ENCODE peak calls at places on chromosome 14, in ten cellular contexts. B is GM12878, V is mammary epithelial cell, R is PC-9, A is K562, D is H1, J is GM23248, P is hepatocyte, I is osteoblast, M is endothelial cell of umbilical vein. L is an unnamed sample.

GRCh38 chr14:58919262-58919661 is 269.2 kb upstream of the DAAM1 start:
- DNase-seq in B (peak; percentile 26), D (no peak), P (no peak), R (no peak), A (no peak), V (no peak), J (peak; percentile 42), I (no peak), M (no peak), L (no peak)

GRCh38 chr14:39812532-39813320 is 380.5 kb upstream of the FBXO33 start:
- DNase-seq in A (no peak), I (peak; percentile 39), M (no peak), J (no peak), B (no peak), R (no peak), P (no peak), D (no peak), V (no peak), L (no peak)

GRCh38 chr14:89013098-89013504 is 188.7 kb downstream of the TTC8 start:
- DNase-seq in J (peak; percentile 43), V (no peak), I (no peak), M (peak; percentile 6), P (peak; percentile 70), A (peak; percentile 50), B (no peak), R (no peak), D (peak; percentile 69), L (peak; percentile 44)

GRCh38 chr14:74526854-74527585 is 33.5 kb downstream of the ISCA2 start:
- DNase-seq in P (no peak), M (no peak), A (no peak), R (no peak), I (peak; percentile 69), D (no peak), J (no peak), V (no peak), B (no peak), L (no peak)

GRCh38 chr14:39181693-39182047 is 6.6 kb downstream of the PNN start:
- DNase-seq in A (no peak), R (no peak), P (no peak), B (no peak), V (no peak), M (no peak), J (no peak), I (no peak), D (no peak), L (no peak)

GRCh38 chr14:106506901-106507305 is 980.5 kb downstream of the TMEM121 start:
- DNase-seq in P (no peak), A (no peak), R (no peak), V (no peak), M (no peak), J (no peak), D (no peak), B (no peak), I (no peak), L (no peak)

GRCh38 chr14:22761734-22762133 is 4.8 kb upstream of the OXA1L start:
- DNase-seq in D (no peak), P (no peak), J (no peak), A (no peak), V (no peak), B (no peak), R (no peak), I (no peak), M (no peak), L (no peak)

GRCh38 chr14:99327050-99327449 is 55.1 kb upstream of the BCL11B start:
- DNase-seq in J (no peak), B (no peak), I (no peak), M (no peak), P (no peak), R (no peak), D (peak; percentile 39), A (no peak), V (no peak), L (no peak)

GRCh38 chr14:75979071-75979571 is 2.7 kb downstream of the TGFB3 start:
- DNase-seq in J (peak; percentile 66), D (peak; percentile 74), V (no peak), P (peak; percentile 62), B (no peak), A (peak; percentile 23), M (no peak), R (no peak), I (peak; percentile 90), L (peak; percentile 57)

GRCh38 chr14:105470812-105471771 is 3.5 kb upstream of the CRIP2 start:
- DNase-seq in A (no peak), R (no peak), M (no peak), P (no peak), B (no peak), I (peak; percentile 93), J (no peak), D (peak; percentile 76), V (no peak), L (no peak)

GRCh38 chr14:67059576-67059975 is 129.7 kb upstream of the GARIN2 start:
- DNase-seq in V (no peak), A (no peak), I (peak; percentile 18), B (no peak), R (no peak), D (no peak), P (no peak), J (no peak), M (no peak), L (no peak)

GRCh38 chr14:86464386-86464785 is 934.4 kb downstream of the FLRT2 start:
- DNase-seq in B (no peak), M (no peak), R (no peak), J (peak; percentile 0), A (no peak), V (no peak), I (no peak), P (no peak), D (no peak), L (no peak)

GRCh38 chr14:36579001-36579555 is 3.3 kb downstream of the NKX2-8 start:
- DNase-seq in I (peak; percentile 71), B (no peak), P (no peak), D (no peak), J (no peak), R (no peak), M (no peak), V (no peak), A (no peak), L (no peak)

GRCh38 chr14:91924871-91925726 is 22.4 kb downstream of the FBLN5 start:
- DNase-seq in B (no peak), I (no peak), A (no peak), M (no peak), R (no peak), J (no peak), P (no peak), D (peak; percentile 48), V (peak; percentile 33), L (peak; percentile 52)

GRCh38 chr14:46215801-46216200 is 435.8 kb downstream of the RPL10L start:
- DNase-seq in M (no peak), B (no peak), I (no peak), R (no peak), J (no peak), P (no peak), A (no peak), D (no peak), V (no peak), L (no peak)

GRCh38 chr14:81511110-81511900 is 22.3 kb downstream of the SEL1L start:
- DNase-seq in A (no peak), P (no peak), B (no peak), M (no peak), D (no peak), J (no peak), R (no peak), I (no peak), V (no peak), L (no peak)
- H3K4me3 ChIP-seq in A (no peak overlapping the region), P (no peak overlapping the region), B (no peak overlapping the region), M (no peak overlapping the region), D (no peak overlapping the region), J (no peak overlapping the region), R (no peak overlapping the region), I (no peak overlapping the region), V (no peak overlapping the region), L (no peak overlapping the region)

GRCh38 chr14:95502381-95502950 is 14.0 kb downstream of the SYNE3 start:
- DNase-seq in D (no peak), A (no peak), J (no peak), V (no peak), I (no peak), B (no peak), P (no peak), R (no peak), M (no peak), L (no peak)

GRCh38 chr14:95503365-95504134 is 12.9 kb downstream of the SYNE3 start:
- DNase-seq in B (peak; percentile 74), M (no peak), J (no peak), I (no peak), P (no peak), R (no peak), A (no peak), V (no peak), D (no peak), L (no peak)

GRCh38 chr14:95507174-95507573 is 9.3 kb downstream of the SYNE3 start:
- DNase-seq in R (peak; percentile 91), M (peak; percentile 89), J (peak; percentile 99), I (peak; percentile 96), B (no peak), A (peak; percentile 62), P (peak; percentile 54), V (peak; percentile 94), D (no peak), L (peak; percentile 92)

GRCh38 chr14:95505030-95505589 is 11.3 kb downstream of the SYNE3 start:
- DNase-seq in I (no peak), B (no peak), A (no peak), R (no peak), P (no peak), D (no peak), M (no peak), J (no peak), V (no peak), L (no peak)

GRCh38 chr14:95504135-95505029 is 12.1 kb downstream of the SYNE3 start:
- DNase-seq in D (no peak), P (no peak), V (no peak), R (no peak), J (peak; percentile 87), I (peak; percentile 88), B (no peak), A (no peak), M (peak; percentile 50), L (peak; percentile 85)
- H3K4me1 ChIP-seq in D (peaks cover 3% of the 10 kb centered on the region), P (peaks cover 18% of the 10 kb centered on the region), V (peaks cover 29% of the 10 kb centered on the region), R (peaks cover 22% of the 10 kb centered on the region), J (peaks cover 38% of the 10 kb centered on the region), I (peaks cover 46% of the 10 kb centered on the region), B (peaks cover 76% of the 10 kb centered on the region), A (peaks cover 18% of the 10 kb centered on the region), M (peaks cover 37% of the 10 kb centered on the region), L (peaks cover 33% of the 10 kb centered on the region)

GRCh38 chr14:95455246-95455645 is 61.2 kb downstream of the SYNE3 start:
- DNase-seq in D (no peak), I (no peak), A (no peak), V (no peak), M (no peak), P (no peak), J (no peak), B (no peak), R (no peak), L (no peak)
- H3K79me2 ChIP-seq in D (no peaks in the 10 kb centered on the region), I (no peaks in the 10 kb centered on the region), A (no peaks in the 10 kb centered on the region), V (no peaks in the 10 kb centered on the region), M (no peaks in the 10 kb centered on the region), P (no peaks in the 10 kb centered on the region), J (no peaks in the 10 kb centered on the region), B (no peaks in the 10 kb centered on the region), R (no peaks in the 10 kb centered on the region), L (no peaks in the 10 kb centered on the region)

DNA sequence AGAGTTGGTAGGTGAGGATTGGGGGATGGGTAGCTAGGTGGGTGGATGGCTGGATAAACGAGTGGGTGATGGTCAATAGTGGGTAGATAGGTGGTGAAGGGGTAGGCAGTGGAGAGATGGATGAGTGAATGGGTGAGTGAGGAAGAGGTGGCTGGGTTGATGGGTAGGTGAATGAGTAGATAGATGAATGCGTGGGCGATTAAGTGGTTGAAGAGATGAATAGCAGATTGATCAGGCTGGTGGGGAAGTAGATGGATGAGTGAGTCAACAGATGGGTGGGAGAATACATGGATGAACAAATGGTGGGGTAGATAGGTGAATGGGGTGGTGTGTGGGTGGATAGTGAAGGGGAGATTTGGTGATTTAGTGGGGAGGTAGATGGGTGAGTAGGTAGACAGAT is 51.1 kb downstream of the SYNE3 start:
- DNase-seq in M (no peak), B (no peak), J (no peak), V (no peak), P (no peak), A (no peak), R (no peak), D (no peak), I (no peak), L (no peak)
- H3K4me3 ChIP-seq in M (no peak overlapping the region), B (no peak overlapping the region), J (no peak overlapping the region), V (no peak overlapping the region), P (no peak overlapping the region), A (no peak overlapping the region), R (no peak overlapping the region), D (no peak overlapping the region), I (no peak overlapping the region), L (no peak overlapping the region)

L was measured in fibroblast of lung.